ENCODE peak calls at places on chromosomes 12 and 14, in seven cellular contexts. One of them, this sample, is unnamed. For H3K27me3 and H3K36me3, the result is how much of the 10 kb centered on the place peaks cover.

GRCh38 chr12:51890135-51890464 is 2.2 kb downstream of the ANKRD33 start:
- DNase-seq in psoas muscle: no peak
- DNase-seq in lower lobe of right lung: no peak
- DNase-seq in GM23248: no peak
- DNase-seq in hepatocyte: no peak
- DNase-seq in astrocyte: no peak
- DNase-seq in spleen: no peak
- DNase-seq in this sample: peak

GRCh38 chr12:85424581-85425348 is 144.7 kb downstream of the ALX1 start:
- DNase-seq in psoas muscle: no peak
- DNase-seq in lower lobe of right lung: no peak
- DNase-seq in GM23248: peak
- DNase-seq in hepatocyte: peak
- DNase-seq in astrocyte: no peak
- DNase-seq in spleen: no peak
- DNase-seq in this sample: no peak

GRCh38 chr12:84585996-84586395 is 326.6 kb downstream of the SLC6A15 start:
- DNase-seq in psoas muscle: no peak
- DNase-seq in lower lobe of right lung: no peak
- DNase-seq in GM23248: peak
- DNase-seq in hepatocyte: no peak
- DNase-seq in astrocyte: peak
- DNase-seq in spleen: no peak
- DNase-seq in this sample: no peak

GRCh38 chr14:92954933-92955332 is 32.0 kb downstream of the CHGA start:
- DNase-seq in psoas muscle: no peak
- DNase-seq in lower lobe of right lung: no peak
- DNase-seq in GM23248: no peak
- DNase-seq in hepatocyte: no peak
- DNase-seq in astrocyte: no peak
- DNase-seq in spleen: no peak
- DNase-seq in this sample: no peak

GRCh38 chr12:109586385-109587296 is 13.0 kb downstream of the MVK start:
- DNase-seq in psoas muscle: no peak
- DNase-seq in lower lobe of right lung: no peak
- DNase-seq in GM23248: no peak
- DNase-seq in hepatocyte: no peak
- DNase-seq in astrocyte: no peak
- DNase-seq in spleen: no peak
- DNase-seq in this sample: no peak

GRCh38 chr14:75427126-75427481 is 718 bp upstream of the JDP2 start:
- DNase-seq in psoas muscle: no peak
- DNase-seq in lower lobe of right lung: peak
- DNase-seq in GM23248: no peak
- DNase-seq in hepatocyte: no peak
- DNase-seq in astrocyte: no peak
- DNase-seq in spleen: peak
- DNase-seq in this sample: no peak

GRCh38 chr12:130828895-130829294 is 10.2 kb downstream of the STX2 start:
- DNase-seq in psoas muscle: no peak
- DNase-seq in lower lobe of right lung: no peak
- DNase-seq in GM23248: no peak
- DNase-seq in hepatocyte: no peak
- DNase-seq in astrocyte: no peak
- DNase-seq in spleen: no peak
- DNase-seq in this sample: peak

GRCh38 chr12:67751376-67751928 is 102.9 kb downstream of the DYRK2 start:
- DNase-seq in psoas muscle: no peak
- DNase-seq in lower lobe of right lung: no peak
- DNase-seq in GM23248: no peak
- DNase-seq in hepatocyte: peak
- DNase-seq in astrocyte: no peak
- DNase-seq in spleen: no peak
- DNase-seq in this sample: no peak

GRCh38 chr12:104634852-104635251 is 178.1 kb downstream of the CHST11 start:
- DNase-seq in psoas muscle: no peak
- DNase-seq in lower lobe of right lung: no peak
- DNase-seq in GM23248: no peak
- DNase-seq in hepatocyte: no peak
- DNase-seq in astrocyte: no peak
- DNase-seq in spleen: no peak
- DNase-seq in this sample: no peak

GRCh38 chr12:87982208-87982607 is 47.0 kb downstream of the C12orf50 start:
- DNase-seq in psoas muscle: no peak
- DNase-seq in lower lobe of right lung: no peak
- DNase-seq in GM23248: peak
- DNase-seq in hepatocyte: no peak
- DNase-seq in astrocyte: peak
- DNase-seq in spleen: no peak
- DNase-seq in this sample: no peak

GRCh38 chr14:37230551-37231194 is 32.9 kb downstream of the MIPOL1 start:
- DNase-seq in psoas muscle: no peak
- DNase-seq in lower lobe of right lung: no peak
- DNase-seq in GM23248: peak
- DNase-seq in hepatocyte: peak
- DNase-seq in astrocyte: peak
- DNase-seq in spleen: no peak
- DNase-seq in this sample: peak

GRCh38 chr14:79971330-79971729 is 240.0 kb downstream of the DIO2 start:
- DNase-seq in psoas muscle: no peak
- DNase-seq in lower lobe of right lung: no peak
- DNase-seq in GM23248: peak
- DNase-seq in hepatocyte: peak
- DNase-seq in astrocyte: peak
- DNase-seq in spleen: no peak
- DNase-seq in this sample: no peak

GRCh38 chr12:26017484-26018211 is 59.2 kb downstream of the RASSF8 start:
- DNase-seq in psoas muscle: no peak
- DNase-seq in lower lobe of right lung: no peak
- DNase-seq in GM23248: peak
- DNase-seq in hepatocyte: peak
- DNase-seq in astrocyte: no peak
- DNase-seq in spleen: no peak
- DNase-seq in this sample: peak

GRCh38 chr14:32202468-32202865 is 602 bp downstream of the RNU6-8 start:
- DNase-seq in psoas muscle: no peak
- DNase-seq in lower lobe of right lung: no peak
- DNase-seq in GM23248: no peak
- DNase-seq in hepatocyte: peak
- DNase-seq in astrocyte: no peak
- DNase-seq in spleen: no peak
- DNase-seq in this sample: no peak

GRCh38 chr14:57871487-57872080 is 5.7 kb upstream of the SLC35F4 start:
- DNase-seq in psoas muscle: no peak
- DNase-seq in lower lobe of right lung: no peak
- DNase-seq in GM23248: peak
- DNase-seq in hepatocyte: peak
- DNase-seq in astrocyte: peak
- DNase-seq in spleen: no peak
- DNase-seq in this sample: peak

GRCh38 chr12:230925-231671 is 17.1 kb upstream of the SLC6A12 start:
- DNase-seq in psoas muscle: no peak
- DNase-seq in lower lobe of right lung: no peak
- DNase-seq in GM23248: no peak
- DNase-seq in hepatocyte: no peak
- DNase-seq in astrocyte: no peak
- DNase-seq in spleen: no peak
- DNase-seq in this sample: peak

GRCh38 chr14:94423465-94424056 is 29.0 kb downstream of the SERPINA11 start:
- DNase-seq in psoas muscle: peak
- DNase-seq in lower lobe of right lung: peak
- DNase-seq in GM23248: peak
- DNase-seq in hepatocyte: peak
- DNase-seq in astrocyte: peak
- DNase-seq in spleen: peak
- DNase-seq in this sample: peak

GRCh38 chr12:94127239-94128131 is 20.9 kb upstream of the PLXNC1 start:
- DNase-seq in psoas muscle: no peak
- DNase-seq in lower lobe of right lung: no peak
- DNase-seq in GM23248: no peak
- DNase-seq in hepatocyte: no peak
- DNase-seq in astrocyte: no peak
- DNase-seq in spleen: no peak
- DNase-seq in this sample: no peak

GRCh38 chr12:102429755-102430154 is 50.6 kb downstream of the IGF1 start:
- DNase-seq in psoas muscle: peak
- DNase-seq in lower lobe of right lung: no peak
- DNase-seq in GM23248: no peak
- DNase-seq in hepatocyte: no peak
- DNase-seq in astrocyte: no peak
- DNase-seq in spleen: no peak
- DNase-seq in this sample: no peak

DNA sequence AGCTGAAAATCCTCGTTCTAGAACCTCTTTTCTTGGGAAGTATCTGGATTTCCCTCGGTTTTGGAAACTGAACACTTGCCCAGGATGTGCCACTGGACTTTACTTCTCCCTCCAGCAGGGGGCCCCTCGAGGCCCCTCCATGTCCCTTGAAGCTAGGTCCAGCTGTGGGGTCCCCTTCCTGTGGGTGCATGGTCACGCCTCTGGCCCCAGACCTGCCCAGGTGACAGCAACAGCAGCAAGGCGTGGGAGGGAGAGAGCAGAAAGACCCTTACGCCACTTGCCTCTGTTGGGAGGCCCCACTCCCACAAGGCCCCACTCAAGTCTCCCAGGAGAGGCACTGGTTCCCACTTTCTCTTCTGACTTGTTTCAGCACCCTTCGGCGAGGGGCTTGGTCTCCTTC is 3.1 kb downstream of the SLC25A29 start:
- DNase-seq in psoas muscle: no peak
- DNase-seq in lower lobe of right lung: no peak
- DNase-seq in GM23248: peak
- DNase-seq in hepatocyte: no peak
- DNase-seq in astrocyte: no peak
- DNase-seq in spleen: no peak
- DNase-seq in this sample: no peak
- H3K4me3 ChIP-seq in psoas muscle: no peak
- H3K4me3 ChIP-seq in lower lobe of right lung: no peak
- H3K4me3 ChIP-seq in GM23248: no peak
- H3K4me3 ChIP-seq in hepatocyte: no peak
- H3K4me3 ChIP-seq in astrocyte: no peak
- H3K4me3 ChIP-seq in spleen: no peak
- H3K4me3 ChIP-seq in this sample: no peak

GRCh38 chr12:16606201-16606849 is 363 bp upstream of the LMO3 start:
- DNase-seq in psoas muscle: no peak
- DNase-seq in lower lobe of right lung: peak
- DNase-seq in GM23248: peak
- DNase-seq in hepatocyte: peak
- DNase-seq in astrocyte: peak
- DNase-seq in spleen: no peak
- DNase-seq in this sample: peak
- H3K27me3 ChIP-seq in psoas muscle: under half
- H3K27me3 ChIP-seq in lower lobe of right lung: under half
- H3K27me3 ChIP-seq in GM23248: under half
- H3K27me3 ChIP-seq in hepatocyte: half or more
- H3K27me3 ChIP-seq in astrocyte: under half
- H3K27me3 ChIP-seq in spleen: half or more
- H3K27me3 ChIP-seq in this sample: under half

GRCh38 chr12:121323908-121324307 is 27.4 kb upstream of the CAMKK2 start:
- DNase-seq in psoas muscle: no peak
- DNase-seq in lower lobe of right lung: no peak
- DNase-seq in GM23248: no peak
- DNase-seq in hepatocyte: no peak
- DNase-seq in astrocyte: no peak
- DNase-seq in spleen: no peak
- DNase-seq in this sample: no peak
- H3K36me3 ChIP-seq in psoas muscle: under half
- H3K36me3 ChIP-seq in lower lobe of right lung: half or more
- H3K36me3 ChIP-seq in GM23248: under half
- H3K36me3 ChIP-seq in hepatocyte: under half
- H3K36me3 ChIP-seq in astrocyte: under half
- H3K36me3 ChIP-seq in spleen: under half
- H3K36me3 ChIP-seq in this sample: under half

GRCh38 chr12:41936333-41936732 is 208.3 kb downstream of the GXYLT1 start:
- DNase-seq in psoas muscle: no peak
- DNase-seq in lower lobe of right lung: no peak
- DNase-seq in GM23248: no peak
- DNase-seq in hepatocyte: no peak
- DNase-seq in astrocyte: no peak
- DNase-seq in spleen: no peak
- DNase-seq in this sample: no peak

GRCh38 chr12:41932028-41932427 is 212.6 kb downstream of the GXYLT1 start:
- DNase-seq in psoas muscle: no peak
- DNase-seq in lower lobe of right lung: no peak
- DNase-seq in GM23248: no peak
- DNase-seq in hepatocyte: no peak
- DNase-seq in astrocyte: no peak
- DNase-seq in spleen: no peak
- DNase-seq in this sample: no peak

GRCh38 chr12:41932470-41932991 is 212.1 kb downstream of the GXYLT1 start:
- DNase-seq in psoas muscle: peak
- DNase-seq in lower lobe of right lung: peak
- DNase-seq in GM23248: peak
- DNase-seq in hepatocyte: peak
- DNase-seq in astrocyte: peak
- DNase-seq in spleen: peak
- DNase-seq in this sample: peak
- H3K4me3 ChIP-seq in psoas muscle: peak
- H3K4me3 ChIP-seq in lower lobe of right lung: peak
- H3K4me3 ChIP-seq in GM23248: peak
- H3K4me3 ChIP-seq in hepatocyte: peak
- H3K4me3 ChIP-seq in astrocyte: peak
- H3K4me3 ChIP-seq in spleen: peak
- H3K4me3 ChIP-seq in this sample: peak

GRCh38 chr14:101460521-101460920 is 100.8 kb upstream of the DIO3 start:
- DNase-seq in psoas muscle: no peak
- DNase-seq in lower lobe of right lung: no peak
- DNase-seq in GM23248: no peak
- DNase-seq in hepatocyte: no peak
- DNase-seq in astrocyte: no peak
- DNase-seq in spleen: peak
- DNase-seq in this sample: no peak

GRCh38 chr14:101462726-101463565 is 98.3 kb upstream of the DIO3 start:
- DNase-seq in psoas muscle: no peak
- DNase-seq in lower lobe of right lung: no peak
- DNase-seq in GM23248: no peak
- DNase-seq in hepatocyte: no peak
- DNase-seq in astrocyte: no peak
- DNase-seq in spleen: peak
- DNase-seq in this sample: no peak

GRCh38 chr14:101463566-101464171 is 97.6 kb upstream of the DIO3 start:
- DNase-seq in psoas muscle: no peak
- DNase-seq in lower lobe of right lung: no peak
- DNase-seq in GM23248: no peak
- DNase-seq in hepatocyte: no peak
- DNase-seq in astrocyte: no peak
- DNase-seq in spleen: peak
- DNase-seq in this sample: no peak

GRCh38 chr14:101460986-101461750 is 100.1 kb upstream of the DIO3 start:
- DNase-seq in psoas muscle: no peak
- DNase-seq in lower lobe of right lung: no peak
- DNase-seq in GM23248: no peak
- DNase-seq in hepatocyte: no peak
- DNase-seq in astrocyte: no peak
- DNase-seq in spleen: peak
- DNase-seq in this sample: no peak

DNA sequence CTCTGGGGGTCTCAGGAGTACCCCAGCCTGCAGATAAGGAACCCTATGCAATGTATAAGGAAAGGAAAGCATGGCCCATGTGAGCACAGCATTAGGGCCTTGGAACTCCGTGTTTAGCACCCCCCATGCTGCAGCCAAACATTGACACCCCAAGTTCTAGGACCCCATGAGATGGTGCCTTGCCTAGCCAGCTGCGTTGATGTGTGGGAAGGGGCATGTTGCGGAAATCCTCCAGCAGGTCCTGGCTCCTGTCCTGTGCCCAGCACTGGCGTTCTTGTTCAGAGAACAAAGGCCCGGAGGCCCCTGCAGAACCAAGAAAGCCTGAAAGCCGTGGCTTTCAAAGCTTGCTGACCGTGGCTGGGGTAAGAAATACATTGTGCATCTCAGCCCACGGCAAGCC is 99.4 kb upstream of the DIO3 start:
- DNase-seq in psoas muscle: no peak
- DNase-seq in lower lobe of right lung: no peak
- DNase-seq in GM23248: no peak
- DNase-seq in hepatocyte: no peak
- DNase-seq in astrocyte: no peak
- DNase-seq in spleen: peak
- DNase-seq in this sample: no peak
- H3K27me3 ChIP-seq in psoas muscle: under half
- H3K27me3 ChIP-seq in lower lobe of right lung: under half
- H3K27me3 ChIP-seq in GM23248: under half
- H3K27me3 ChIP-seq in hepatocyte: under half
- H3K27me3 ChIP-seq in astrocyte: under half
- H3K27me3 ChIP-seq in spleen: half or more
- H3K27me3 ChIP-seq in this sample: under half

This sample was measured in H7.